ENCODE peak calls at places on chromosomes 13 and 19, in seven cellular contexts. J is endothelial cell, O is sigmoid colon, Q is upper lobe of right lung, B is dorsolateral prefrontal cortex, M is NCI-H1417, I is thoracic aorta. V is an unnamed sample.

GRCh38 chr13:49023441-49023840 is 47.7 kb downstream of the FNDC3A start:
- DNase-seq in J (no peak), O (no peak), Q (no peak), B (no peak), M (no peak), I (no peak), V (no peak)

GRCh38 chr19:1252221-1252817 is 3.9 kb downstream of the MIDN start:
- DNase-seq in J (peak), O (peak), Q (peak), B (peak), M (no peak), I (peak), V (no peak)

GRCh38 chr13:23579072-23579885 is 9.1 kb downstream of the TNFRSF19 start:
- DNase-seq in J (peak), O (peak), Q (peak), B (peak), M (peak), I (peak), V (peak)

GRCh38 chr13:52162279-52163101 is 3.1 kb upstream of the NEK3 start:
- DNase-seq in J (no peak), O (no peak), Q (no peak), B (no peak), M (no peak), I (no peak), V (no peak)

GRCh38 chr13:44810067-44810840 is 179.0 kb downstream of the NUFIP1 start:
- DNase-seq in J (no peak), O (no peak), Q (no peak), B (no peak), M (peak), I (no peak), V (peak)

GRCh38 chr13:41713405-41713804 is 247.5 kb downstream of the VWA8 start:
- DNase-seq in J (no peak), O (no peak), Q (no peak), B (no peak), M (no peak), I (no peak), V (no peak)

GRCh38 chr13:113641426-113641825 is 16.6 kb downstream of the ATP4B start:
- DNase-seq in J (no peak), O (peak), Q (no peak), B (peak), M (no peak), I (no peak), V (no peak)

GRCh38 chr13:101390461-101390860 is 25.8 kb downstream of the NALCN start:
- DNase-seq in J (no peak), O (no peak), Q (no peak), B (no peak), M (no peak), I (no peak), V (no peak)

GRCh38 chr19:1880611-1881392 is 4.5 kb downstream of the ABHD17A start:
- DNase-seq in J (no peak), O (peak), Q (no peak), B (no peak), M (no peak), I (no peak), V (no peak)

GRCh38 chr19:37492213-37492612 is 14.5 kb upstream of the ZNF793 start:
- DNase-seq in J (no peak), O (no peak), Q (no peak), B (no peak), M (no peak), I (no peak), V (no peak)

GRCh38 chr19:14410054-14410774 is 8.9 kb downstream of the DDX39A start:
- DNase-seq in J (no peak), O (no peak), Q (no peak), B (no peak), M (no peak), I (no peak), V (no peak)

GRCh38 chr13:33745370-33746324 is 72.3 kb upstream of the RFC3 start:
- DNase-seq in J (no peak), O (no peak), Q (no peak), B (no peak), M (no peak), I (no peak), V (peak)

GRCh38 chr13:35552172-35552844 is 75.8 kb upstream of the MAB21L1 start:
- DNase-seq in J (no peak), O (no peak), Q (no peak), B (no peak), M (no peak), I (no peak), V (no peak)

GRCh38 chr13:80718970-80719369 is 378.0 kb upstream of the SPRY2 start:
- DNase-seq in J (no peak), O (no peak), Q (no peak), B (no peak), M (no peak), I (no peak), V (no peak)

GRCh38 chr19:2252481-2253105 is 3.5 kb downstream of the AMH start:
- DNase-seq in J (no peak), O (no peak), Q (no peak), B (no peak), M (no peak), I (no peak), V (no peak)

GRCh38 chr19:13790354-13790753 is 4.9 kb upstream of the ZSWIM4 start:
- DNase-seq in J (no peak), O (no peak), Q (no peak), B (no peak), M (no peak), I (no peak), V (no peak)

GRCh38 chr19:19121371-19121770 is 16.9 kb downstream of the TMEM161A start:
- DNase-seq in J (no peak), O (no peak), Q (no peak), B (no peak), M (no peak), I (no peak), V (no peak)

GRCh38 chr13:94640676-94641075 is 39.0 kb downstream of the GPR180 start:
- DNase-seq in J (no peak), O (no peak), Q (no peak), B (no peak), M (no peak), I (no peak), V (no peak)

GRCh38 chr13:88068975-88069374 is 397.8 kb downstream of the SLITRK5 start:
- DNase-seq in J (peak), O (peak), Q (peak), B (no peak), M (peak), I (no peak), V (peak)

GRCh38 chr19:58170860-58171259 is 12.0 kb upstream of the ZNF274 start:
- DNase-seq in J (no peak), O (no peak), Q (no peak), B (no peak), M (no peak), I (no peak), V (no peak)

GRCh38 chr13:72255908-72256307 is 388.9 kb upstream of the DACH1 start:
- DNase-seq in J (peak), O (no peak), Q (no peak), B (no peak), M (peak), I (no peak), V (peak)

GRCh38 chr19:19459099-19459498 is 53.6 kb downstream of the GATAD2A start:
- DNase-seq in J (no peak), O (no peak), Q (no peak), B (no peak), M (no peak), I (no peak), V (no peak)

V was measured in NCI-H146.